ENCODE peak calls at places on chromosomes 4 and X, in ten cellular contexts. D is AG08395; Z is HL-60; Q is CD8-positive, alpha-beta T cell; N is neural progenitor cell; P is AG20443; K is caudate nucleus; R is stimulated activated CD4-positive, alpha-beta T cell treated with anti-CD3 and anti-CD28 coated beads, TNF-alpha, amount 100 ng/mL, for 1 hour; E is HCEC 1CT; I is glomerular endothelial cell. F is an unnamed sample.

GRCh38 chr4:122346036-122346435 is 32.8 kb upstream of the ADAD1 start:
- DNase-seq in D (peak), Z (no peak), Q (no peak), N (no peak), P (peak), K (no peak), R (no peak), E (no peak), I (no peak), F (no peak)

GRCh38 chr4:8281519-8282133 is 12.1 kb downstream of the HTRA3 start:
- DNase-seq in D (peak), Z (no peak), Q (no peak), N (no peak), P (peak), K (no peak), R (no peak), E (no peak), I (no peak), F (no peak)

GRCh38 chr4:47839259-47839658 is 1.4 kb upstream of the CORIN start:
- DNase-seq in D (no peak), Z (no peak), Q (no peak), N (no peak), P (no peak), K (no peak), R (no peak), E (no peak), I (no peak), F (peak)

GRCh38 chr4:188934320-188934975 is 795.2 kb downstream of the TRIML1 start:
- DNase-seq in D (no peak), Z (no peak), Q (no peak), N (no peak), P (no peak), K (no peak), R (no peak), E (peak), I (no peak), F (peak)

GRCh38 chrX:88613338-88613737 is 133.7 kb upstream of the CPXCR1 start:
- DNase-seq in D (no peak), Z (no peak), Q (no peak), N (peak), P (no peak), K (no peak), R (no peak), E (no peak), I (no peak), F (peak)

GRCh38 chr4:148795156-148795864 is 353.1 kb upstream of the NR3C2 start:
- DNase-seq in D (no peak), Z (no peak), Q (no peak), N (peak), P (no peak), K (no peak), R (no peak), E (no peak), I (peak), F (peak)

GRCh38 chr4:139508581-139509237 is 47.3 kb downstream of the SETD7 start:
- DNase-seq in D (no peak), Z (no peak), Q (no peak), N (no peak), P (no peak), K (no peak), R (no peak), E (no peak), I (no peak), F (no peak)

GRCh38 chr4:162163892-162164759 is at the start of gene FSTL5:
- DNase-seq in D (peak), Z (no peak), Q (no peak), N (peak), P (peak), K (peak), R (no peak), E (peak), I (peak), F (peak)

GRCh38 chr4:5471691-5472090 is 236.7 kb downstream of the EVC2 start:
- DNase-seq in D (no peak), Z (no peak), Q (no peak), N (no peak), P (no peak), K (no peak), R (no peak), E (no peak), I (no peak), F (no peak)

GRCh38 chr4:54904953-54905352 is 220.4 kb downstream of the KDR start:
- DNase-seq in D (no peak), Z (no peak), Q (no peak), N (no peak), P (no peak), K (no peak), R (no peak), E (no peak), I (no peak), F (no peak)